ENCODE peak calls at places on chromosome 9, in four cellular contexts. L is sigmoid colon, J is lower lobe of right lung, U is PC-9. W is an unnamed sample.

GRCh38 chr9:115234094-115234493 is 116.1 kb upstream of the TNC start:
- DNase-seq in L (no peak), J (no peak), U (peak; percentile 85), W (no peak)

GRCh38 chr9:75132244-75132643 is 43.9 kb downstream of the OSTF1 start:
- DNase-seq in L (no peak), J (no peak), U (no peak), W (no peak)

GRCh38 chr9:112890106-112891081 is at the start of gene SLC46A2:
- DNase-seq in L (no peak), J (peak; percentile 86), U (no peak), W (peak; percentile 66)

GRCh38 chr9:133505186-133505830 is 19.5 kb downstream of the MYMK start:
- DNase-seq in L (no peak), J (no peak), U (no peak), W (peak; percentile 61)

GRCh38 chr9:35294066-35294465 is 132.3 kb downstream of the UNC13B start:
- DNase-seq in L (no peak), J (no peak), U (no peak), W (no peak)

GRCh38 chr9:101509572-101509971 is 24.1 kb upstream of the RNF20 start:
- DNase-seq in L (no peak), J (no peak), U (no peak), W (no peak)

GRCh38 chr9:130254753-130255637 is 10.6 kb upstream of the HMCN2 start:
- DNase-seq in L (peak; percentile 39), J (no peak), U (no peak), W (no peak)

GRCh38 chr9:123065191-123065590 is 31.7 kb downstream of the GPR21 start:
- DNase-seq in L (no peak), J (no peak), U (no peak), W (no peak)

GRCh38 chr9:12933957-12934356 is 159.1 kb downstream of the LURAP1L start:
- DNase-seq in L (no peak), J (no peak), U (peak; percentile 61), W (no peak)

GRCh38 chr9:744790-745456 is 96.6 kb upstream of the DMRT1 start:
- DNase-seq in L (peak; percentile 93), J (no peak), U (no peak), W (peak; percentile 89)

GRCh38 chr9:121960665-121961064 is 132.4 kb downstream of the TTLL11 start:
- DNase-seq in L (no peak), J (no peak), U (no peak), W (no peak)

GRCh38 chr9:113650207-113651131 is 186.9 kb downstream of the RGS3 start:
- DNase-seq in L (peak; percentile 65), J (no peak), U (peak; percentile 46), W (no peak)

GRCh38 chr9:123820139-123820538 is 109.8 kb downstream of the DENND1A start:
- DNase-seq in L (no peak), J (no peak), U (no peak), W (no peak)

GRCh38 chr9:124776613-124776951 is 351 bp upstream of the OLFML2A start:
- DNase-seq in L (no peak), J (no peak), U (no peak), W (no peak)

GRCh38 chr9:93295031-93295430 is 111.1 kb downstream of the WNK2 start:
- DNase-seq in L (no peak), J (no peak), U (no peak), W (peak; percentile 65)

GRCh38 chr9:92100237-92100911 is 14.8 kb downstream of the SPTLC1 start:
- DNase-seq in L (no peak), J (no peak), U (peak; percentile 85), W (no peak)

GRCh38 chr9:113853333-113853732 is 22.8 kb upstream of the ZNF618 start:
- DNase-seq in L (no peak), J (no peak), U (no peak), W (no peak)

GRCh38 chr9:121748727-121749546 is 97.5 kb downstream of the DAB2IP start:
- DNase-seq in L (peak; percentile 85), J (no peak), U (no peak), W (peak; percentile 78)

GRCh38 chr9:91803143-91803940 is 146.7 kb downstream of the ROR2 start:
- DNase-seq in L (peak; percentile 51), J (no peak), U (no peak), W (no peak)

GRCh38 chr9:97868859-97869258 is 15.8 kb downstream of the FOXE1 start:
- DNase-seq in L (no peak), J (no peak), U (no peak), W (no peak)

GRCh38 chr9:42852133-42852532 is 668.7 kb downstream of the SPATA31A6 start:
- DNase-seq in L (no peak), J (no peak), U (no peak), W (peak; percentile 73)

GRCh38 chr9:100515578-100516494 is 42.9 kb downstream of the TMEFF1 start:
- DNase-seq in L (no peak), J (no peak), U (peak; percentile 65), W (no peak)

GRCh38 chr9:69486498-69486897 is 161.5 kb downstream of the ENTREP1 start:
- DNase-seq in L (no peak), J (no peak), U (no peak), W (no peak)

GRCh38 chr9:130891699-130892502 is 4.7 kb downstream of the QRFP start:
- DNase-seq in L (no peak), J (no peak), U (no peak), W (no peak)

GRCh38 chr9:74800226-74800625 is 87.5 kb downstream of the TRPM6 start:
- DNase-seq in L (no peak), J (no peak), U (no peak), W (no peak)

GRCh38 chr9:19619221-19619620 is 169.6 kb downstream of the SLC24A2 start:
- DNase-seq in L (no peak), J (no peak), U (no peak), W (no peak)

GRCh38 chr9:98742325-98743280 is 33.9 kb upstream of the GABBR2 start:
- DNase-seq in L (no peak), J (no peak), U (no peak), W (no peak)

GRCh38 chr9:128310461-128310860 is 11.8 kb downstream of the TRUB2 start:
- DNase-seq in L (no peak), J (no peak), U (no peak), W (no peak)

GRCh38 chr9:6214903-6215302 is 704 bp upstream of the IL33 start:
- DNase-seq in L (no peak), J (no peak), U (no peak), W (no peak)

GRCh38 chr9:125472926-125473701 is 211.5 kb downstream of the GAPVD1 start:
- DNase-seq in L (peak; percentile 79), J (no peak), U (no peak), W (peak; percentile 73)

GRCh38 chr9:32899181-32899580 is 102.2 kb downstream of the APTX start:
- DNase-seq in L (no peak), J (no peak), U (no peak), W (no peak)

GRCh38 chr9:37284631-37285030 is 137.9 kb upstream of the GRHPR start:
- DNase-seq in L (no peak), J (no peak), U (no peak), W (no peak)

GRCh38 chr9:37283730-37284235 is 138.7 kb upstream of the GRHPR start:
- DNase-seq in L (no peak), J (no peak), U (no peak), W (no peak)

GRCh38 chr9:37289631-37290030 is 132.9 kb upstream of the GRHPR start:
- DNase-seq in L (no peak), J (no peak), U (no peak), W (no peak)

GRCh38 chr9:37287317-37287716 is 135.2 kb upstream of the GRHPR start:
- DNase-seq in L (no peak), J (no peak), U (no peak), W (no peak)

GRCh38 chr9:37286530-37287175 is 135.8 kb upstream of the GRHPR start:
- DNase-seq in L (no peak), J (no peak), U (no peak), W (no peak)
- H3K4me1 ChIP-seq in L (peaks cover 19% of the 10 kb centered on the region), J (no peaks in the 10 kb centered on the region), U (peaks cover 12% of the 10 kb centered on the region), W (no peaks in the 10 kb centered on the region)

GRCh38 chr9:4811824-4812223 is 19.1 kb downstream of the RCL1 start:
- DNase-seq in L (no peak), J (no peak), U (no peak), W (no peak)
- H3K9me3 ChIP-seq in L (peaks cover 1% of the 10 kb centered on the region), J (peaks cover 12% of the 10 kb centered on the region), U (no peaks in the 10 kb centered on the region), W (no peaks in the 10 kb centered on the region)

DNA sequence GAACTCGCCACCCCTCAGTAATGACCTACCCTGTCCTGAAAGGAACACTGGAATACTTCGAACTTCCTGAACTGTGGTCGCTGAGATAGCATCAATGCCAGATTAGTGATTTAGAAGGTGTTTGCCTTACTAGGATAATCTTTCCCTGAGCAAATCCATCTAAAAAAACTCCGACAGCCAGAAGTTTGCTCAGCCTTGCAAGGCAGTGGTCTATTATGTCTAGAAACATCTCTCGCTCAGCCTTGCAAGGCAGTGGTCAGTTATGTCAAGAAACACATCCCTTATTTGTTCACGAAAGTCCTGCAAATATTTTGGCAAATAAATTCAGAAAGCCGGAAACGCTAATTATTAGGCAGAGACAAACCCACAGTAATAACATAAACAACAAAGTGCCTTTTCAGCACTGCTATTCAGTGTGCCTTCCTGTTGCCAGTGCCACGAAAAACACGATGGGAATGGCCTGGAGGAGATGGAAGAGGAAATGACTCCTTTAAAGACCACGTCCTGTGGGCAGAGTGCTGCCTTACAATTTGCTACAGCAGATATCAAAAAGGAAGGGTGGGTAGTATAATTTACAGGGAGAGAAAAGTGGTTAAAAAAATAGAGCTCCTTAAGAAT is 184.5 kb downstream of the GNAQ start:
- DNase-seq in L (no peak), J (no peak), U (no peak), W (peak; percentile 43)
- H3K4me1 ChIP-seq in L (peaks cover 58% of the 10 kb centered on the region), J (peaks cover 72% of the 10 kb centered on the region), U (peaks cover 9% of the 10 kb centered on the region), W (peaks cover 20% of the 10 kb centered on the region)

GRCh38 chr9:118104385-118104784 is 400.2 kb downstream of the TLR4 start:
- DNase-seq in L (no peak), J (no peak), U (no peak), W (no peak)

GRCh38 chr9:118109542-118109941 is 405.3 kb downstream of the TLR4 start:
- DNase-seq in L (no peak), J (no peak), U (no peak), W (no peak)

GRCh38 chr9:118108971-118109370 is 404.8 kb downstream of the TLR4 start:
- DNase-seq in L (no peak), J (no peak), U (no peak), W (no peak)
- H3K9me3 ChIP-seq in L (no peaks in the 10 kb centered on the region), J (no peaks in the 10 kb centered on the region), U (no peaks in the 10 kb centered on the region), W (no peaks in the 10 kb centered on the region)

DNA sequence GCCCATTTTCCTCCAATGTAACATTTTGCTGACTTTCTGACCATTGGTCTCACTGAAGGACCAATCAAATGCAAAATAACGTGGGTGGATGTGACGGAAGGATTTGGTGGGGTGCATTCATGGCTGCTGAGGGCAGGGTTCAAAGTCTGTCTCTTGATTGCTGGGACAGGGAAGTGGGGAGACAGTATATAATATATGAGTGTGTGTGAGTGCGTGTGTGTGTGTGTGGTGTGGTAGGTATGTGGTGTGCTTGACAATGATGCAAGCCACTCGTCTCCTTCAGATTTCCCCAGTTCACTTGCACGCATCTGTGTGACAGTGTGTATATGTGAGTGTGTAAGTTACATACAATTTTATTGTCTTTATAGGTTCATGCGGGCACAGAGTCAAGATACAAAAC is 477.3 kb downstream of the DIRAS2 start:
- DNase-seq in L (no peak), J (no peak), U (no peak), W (no peak)
- H3K4me1 ChIP-seq in L (no peaks in the 10 kb centered on the region), J (no peaks in the 10 kb centered on the region), U (no peaks in the 10 kb centered on the region), W (no peaks in the 10 kb centered on the region)

W was measured in right cardiac atrium.